ENCODE peak calls at places on chromosomes 2 and 18, in six cellular contexts. U is NB4, I is GM06990, L is stomach, A is choroid plexus epithelial cell, H is HFF-Myc. R is an unnamed sample.
A peak's percentile ranks its signal among the peaks of the same experiment; 100 is the strongest.

GRCh38 chr18:77984833-77985232 is 735.2 kb downstream of the GALR1 start:
- DNase-seq in H (no peak), U (no peak), L (no peak), A (no peak), I (no peak), R (no peak)

GRCh38 chr2:109382946-109383345 is 230.8 kb downstream of the SEPTIN10 start:
- DNase-seq in U (no peak), I (no peak), A (peak; percentile 69), L (peak; percentile 51), H (peak; percentile 47), R (peak; percentile 92)

GRCh38 chr18:47873625-47874024 is 56.8 kb downstream of the SMAD2 start:
- DNase-seq in L (no peak), H (no peak), I (no peak), A (peak; percentile 19), U (no peak), R (no peak)

GRCh38 chr2:121955313-121956211 is 200.1 kb downstream of the TSN start:
- DNase-seq in H (no peak), L (no peak), A (no peak), I (no peak), U (no peak), R (no peak)

GRCh38 chr18:51195602-51196115 is 1.8 kb downstream of the MEX3C start:
- DNase-seq in I (peak; percentile 43), H (no peak), A (peak; percentile 61), L (no peak), U (peak; percentile 61), R (peak; percentile 34)

GRCh38 chr2:171160119-171160629 is 519 bp downstream of the TLK1 start:
- DNase-seq in L (peak; percentile 69), A (peak; percentile 69), U (no peak), I (peak; percentile 79), H (no peak), R (peak; percentile 84)

GRCh38 chr2:175123254-175123653 is 44.7 kb downstream of the ATF2 start:
- DNase-seq in I (no peak), U (no peak), L (no peak), H (no peak), A (no peak), R (no peak)

GRCh38 chr18:62715439-62715792 is at the start of gene PHLPP1:
- DNase-seq in L (no peak), H (no peak), U (no peak), I (no peak), A (no peak), R (no peak)

GRCh38 chr2:229887441-229887840 is 34.4 kb downstream of the TRIP12 start:
- DNase-seq in A (no peak), I (no peak), U (no peak), L (no peak), H (no peak), R (no peak)

GRCh38 chr2:164992818-164993217 is 37.5 kb upstream of the SLC38A11 start:
- DNase-seq in L (peak; percentile 61), H (peak; percentile 85), I (peak; percentile 5), U (peak; percentile 71), A (peak; percentile 91), R (peak; percentile 81)

GRCh38 chr2:203909192-203909945 is 27.2 kb upstream of the ICOS start:
- DNase-seq in A (peak; percentile 86), I (no peak), H (peak; percentile 32), L (no peak), U (peak; percentile 32), R (peak; percentile 79)

GRCh38 chr2:219296631-219297391 is 12.4 kb downstream of the PTPRN start:
- DNase-seq in H (no peak), I (no peak), U (no peak), L (peak; percentile 5), A (no peak), R (no peak)

GRCh38 chr2:23199115-23199918 is 185.7 kb upstream of the KLHL29 start:
- DNase-seq in U (peak; percentile 18), H (no peak), I (no peak), L (no peak), A (peak; percentile 25), R (no peak)

GRCh38 chr2:159586034-159586433 is 30.3 kb downstream of the BAZ2B start:
- DNase-seq in L (no peak), A (no peak), H (no peak), U (no peak), I (no peak), R (no peak)

GRCh38 chr2:178865121-178865520 is 57.9 kb upstream of the TTN start:
- DNase-seq in H (no peak), L (no peak), U (no peak), I (no peak), A (no peak), R (no peak)

GRCh38 chr2:121036226-121036692 is 248.7 kb downstream of the TFCP2L1 start:
- DNase-seq in I (no peak), H (no peak), U (no peak), L (no peak), A (no peak), R (no peak)

GRCh38 chr18:59593291-59593717 is 103.9 kb downstream of the CCBE1 start:
- DNase-seq in I (no peak), L (no peak), H (no peak), U (no peak), A (peak; percentile 43), R (no peak)

GRCh38 chr2:46331099-46331766 is 34.0 kb downstream of the EPAS1 start:
- DNase-seq in L (no peak), U (no peak), I (no peak), H (peak; percentile 67), A (no peak), R (no peak)

GRCh38 chr2:236196366-236196765 is 28.2 kb upstream of the GBX2 start:
- DNase-seq in U (no peak), L (no peak), I (no peak), H (no peak), A (no peak), R (no peak)

GRCh38 chr2:25276569-25277465 is 64.9 kb downstream of the DNMT3A start:
- DNase-seq in L (peak; percentile 55), A (peak; percentile 13), H (no peak), I (peak; percentile 81), U (no peak), R (peak; percentile 42)
- TF ChIP-seq CTCF in L (peak; percentile 77), A (peak; percentile 54), H (peak; percentile 63), I (peak; percentile 73), U (no peak), R (peak; percentile 66)

GRCh38 chr2:54894467-54894866 is 155.8 kb downstream of the RTN4 start:
- DNase-seq in L (no peak), I (no peak), H (no peak), U (no peak), A (no peak), R (peak; percentile 12)
- TF ChIP-seq CTCF in L (no peak), I (no peak), H (no peak), U (no peak), A (no peak), R (no peak)

GRCh38 chr2:86368181-86368824 is 30.9 kb upstream of the REEP1 start:
- DNase-seq in I (peak; percentile 56), A (peak; percentile 55), H (no peak), U (peak; percentile 67), L (peak; percentile 31), R (peak; percentile 62)
- TF ChIP-seq CTCF in I (peak; percentile 88), A (peak; percentile 78), H (peak; percentile 65), U (peak; percentile 61), L (peak; percentile 58), R (peak; percentile 73)

DNA sequence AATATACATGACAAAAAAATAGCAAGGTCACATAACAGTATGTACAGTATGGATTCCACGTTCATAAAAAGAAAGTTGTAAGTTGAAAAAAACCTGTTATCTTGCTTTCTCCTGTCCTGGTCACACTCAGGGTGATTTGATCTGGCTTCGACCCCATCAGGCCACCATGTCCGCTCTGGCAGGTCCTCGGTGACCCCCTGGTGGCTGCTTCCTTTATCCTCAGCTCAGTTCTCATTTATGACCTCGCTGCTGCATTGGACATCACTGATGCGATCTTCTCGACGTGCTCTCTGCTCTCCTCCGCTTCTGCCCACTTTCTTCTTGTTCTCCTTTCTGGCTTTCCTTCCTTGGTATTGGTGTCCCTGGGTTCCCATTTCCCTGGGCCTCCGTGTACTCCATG is 29.7 kb downstream of the DGKD start:
- DNase-seq in H (no peak), U (peak; percentile 35), L (no peak), I (no peak), A (no peak), R (no peak)
- TF ChIP-seq CTCF in H (no peak), U (peak; percentile 16), L (no peak), I (peak; percentile 29), A (peak; percentile 22), R (no peak)

GRCh38 chr2:10316336-10316735 is 13.6 kb downstream of the HPCAL1 start:
- DNase-seq in H (no peak), A (no peak), U (no peak), I (no peak), L (no peak), R (peak; percentile 56)

GRCh38 chr2:10318345-10318744 is 15.6 kb downstream of the HPCAL1 start:
- DNase-seq in U (no peak), I (no peak), A (no peak), H (no peak), L (no peak), R (no peak)

GRCh38 chr2:10319892-10320574 is 17.3 kb downstream of the HPCAL1 start:
- DNase-seq in L (no peak), A (no peak), U (no peak), H (no peak), I (no peak), R (no peak)

GRCh38 chr2:10316860-10317259 is 14.2 kb downstream of the HPCAL1 start:
- DNase-seq in L (no peak), U (no peak), H (no peak), I (no peak), A (no peak), R (no peak)

GRCh38 chr2:10317646-10318045 is 14.9 kb downstream of the HPCAL1 start:
- DNase-seq in A (no peak), L (no peak), H (no peak), I (no peak), U (peak; percentile 51), R (no peak)
- TF ChIP-seq CTCF in A (no peak), L (no peak), H (no peak), I (no peak), U (no peak), R (no peak)

DNA sequence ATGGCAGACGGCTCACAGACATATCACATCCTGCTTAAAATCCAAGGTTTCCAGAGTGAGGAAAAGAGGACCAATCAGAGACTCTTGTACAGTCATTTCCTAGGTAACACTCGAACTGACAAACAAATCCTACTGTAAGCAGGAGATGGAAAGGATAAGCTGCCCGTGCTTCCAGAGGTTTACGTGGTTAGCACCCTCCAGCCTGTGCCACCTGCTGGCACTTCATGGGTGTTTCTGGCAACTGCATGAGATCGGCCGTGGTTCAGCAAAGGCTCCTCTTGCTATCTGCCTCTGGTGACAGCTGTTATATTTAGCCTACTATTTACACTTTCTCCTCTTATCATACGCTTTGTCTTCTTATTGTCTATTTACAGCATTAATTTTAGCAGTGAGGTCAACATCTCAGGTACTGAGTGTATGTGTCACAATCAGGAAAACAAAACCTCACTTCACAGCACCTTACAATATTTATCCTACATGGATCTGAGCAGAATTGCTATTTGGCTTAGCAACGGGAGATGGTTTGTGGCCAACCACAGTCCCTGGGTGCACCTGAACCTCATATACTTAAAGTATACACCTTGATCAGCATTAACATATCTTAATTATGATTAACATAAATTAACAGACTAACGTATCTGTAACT is 226.9 kb downstream of the TMEM163 start:
- DNase-seq in I (no peak), U (peak; percentile 15), A (no peak), L (peak; percentile 50), H (no peak), R (no peak)
- TF ChIP-seq CTCF in I (no peak), U (no peak), A (no peak), L (no peak), H (no peak), R (no peak)

GRCh38 chr2:224328798-224329197 is 73.1 kb downstream of the FAM124B start:
- DNase-seq in I (no peak), A (no peak), U (no peak), H (no peak), L (no peak), R (no peak)
- TF ChIP-seq CTCF in I (no peak), A (no peak), U (no peak), H (no peak), L (no peak), R (no peak)

GRCh38 chr2:174048238-174048637 is 83.1 kb upstream of the SP3 start:
- DNase-seq in A (no peak), I (no peak), H (no peak), L (no peak), U (peak; percentile 37), R (no peak)
- TF ChIP-seq CTCF in A (peak; percentile 19), I (no peak), H (no peak), L (no peak), U (no peak), R (no peak)

R was measured in cardiac muscle cell.